ENCODE peak calls at places on chromosomes 4 and X, in four cellular contexts. K is H1, A is H9, O is mesendoderm. T is an unnamed sample.

GRCh38 chrX:124328765-124329164 is 3.7 kb upstream of the TEX13D start:
- DNase-seq in O (peak), A (no peak), K (no peak), T (no peak)

GRCh38 chr4:7559741-7560376 is 125.1 kb upstream of the PSAPL1 start:
- DNase-seq in A (no peak), K (no peak), O (no peak), T (no peak)

GRCh38 chrX:8815460-8816065 is 14.4 kb upstream of the FAM9A start:
- DNase-seq in K (no peak), O (peak), A (no peak), T (peak)

GRCh38 chr4:88230953-88231835 is 53.2 kb downstream of the PPM1K start:
- DNase-seq in O (no peak), A (no peak), K (peak), T (peak)

GRCh38 chrX:23732704-23733103 is 10.4 kb downstream of the ACOT9 start:
- DNase-seq in A (no peak), O (no peak), K (no peak), T (no peak)

GRCh38 chr4:23903859-23904438 is 14.1 kb upstream of the PPARGC1A start:
- DNase-seq in A (no peak), K (no peak), O (no peak), T (no peak)

GRCh38 chr4:107693132-107693531 is 26.9 kb downstream of the PAPSS1 start:
- DNase-seq in K (no peak), O (no peak), A (no peak), T (no peak)

GRCh38 chr4:16952896-16953605 is 54.6 kb upstream of the LDB2 start:
- DNase-seq in K (no peak), A (no peak), O (no peak), T (peak)

GRCh38 chr4:59094505-59094904 is 1984.3 kb upstream of the IGFBP7 start:
- DNase-seq in A (peak), O (peak), K (peak), T (no peak)

GRCh38 chr4:15656038-15656470 is 897 bp upstream of the FBXL5 start:
- DNase-seq in K (peak), O (peak), A (peak), T (no peak)

GRCh38 chr4:92791876-92792490 is 488.2 kb downstream of the GRID2 start:
- DNase-seq in A (no peak), O (no peak), K (no peak), T (no peak)

GRCh38 chr4:8690811-8691775 is 98.5 kb downstream of the CPZ start:
- DNase-seq in K (peak), O (no peak), A (peak), T (no peak)

GRCh38 chr4:107780665-107781064 is 44.1 kb upstream of the SGMS2 start:
- DNase-seq in K (no peak), A (no peak), O (peak), T (no peak)

GRCh38 chr4:10589808-10590207 is 94.8 kb downstream of the CLNK start:
- DNase-seq in O (no peak), K (no peak), A (no peak), T (peak)

GRCh38 chr4:97153042-97153441 is 990.2 kb downstream of the STPG2 start:
- DNase-seq in K (no peak), O (peak), A (no peak), T (no peak)

DNA sequence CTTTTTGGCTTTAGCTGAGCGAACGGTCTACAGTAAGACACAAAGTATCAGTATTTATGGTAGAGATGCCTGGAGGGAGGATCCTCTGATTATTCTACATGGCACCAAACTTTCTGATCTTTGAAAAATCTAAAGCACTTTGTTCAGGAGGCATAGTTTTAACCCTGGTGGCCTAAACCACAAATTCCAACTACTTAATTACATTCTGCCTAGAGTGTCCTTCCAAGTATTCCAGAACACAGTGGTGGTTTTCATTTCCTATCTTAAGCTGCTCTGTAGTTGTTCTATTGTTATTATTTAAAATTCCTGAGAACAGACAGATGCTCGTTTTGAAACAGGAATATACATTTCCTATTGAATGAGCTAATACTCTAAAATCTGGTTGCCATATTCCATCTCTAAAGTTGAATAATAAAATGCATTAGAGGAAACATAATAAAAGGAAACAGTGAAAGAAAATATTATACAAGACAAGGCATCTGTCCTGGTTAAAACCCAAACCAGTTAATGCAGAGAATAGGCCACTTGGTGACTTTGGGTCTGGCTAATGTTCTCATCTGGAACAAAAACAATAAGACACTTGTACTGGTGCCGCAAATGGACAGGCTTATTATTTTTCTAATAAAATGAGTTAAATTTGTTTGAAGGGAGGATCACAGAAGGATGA is 657.4 kb downstream of the SPRY1 start:
- DNase-seq in A (no peak), K (no peak), O (no peak), T (peak)
- H3K56ac ChIP-seq in A (no peak), K (no peak), O (no peak), T (no peak)

GRCh38 chr4:1686440-1687036 is 2.4 kb upstream of the FAM53A start:
- DNase-seq in K (no peak), O (no peak), A (no peak), T (no peak)
- H3K56ac ChIP-seq in K (no peak), O (no peak), A (no peak), T (no peak)

DNA sequence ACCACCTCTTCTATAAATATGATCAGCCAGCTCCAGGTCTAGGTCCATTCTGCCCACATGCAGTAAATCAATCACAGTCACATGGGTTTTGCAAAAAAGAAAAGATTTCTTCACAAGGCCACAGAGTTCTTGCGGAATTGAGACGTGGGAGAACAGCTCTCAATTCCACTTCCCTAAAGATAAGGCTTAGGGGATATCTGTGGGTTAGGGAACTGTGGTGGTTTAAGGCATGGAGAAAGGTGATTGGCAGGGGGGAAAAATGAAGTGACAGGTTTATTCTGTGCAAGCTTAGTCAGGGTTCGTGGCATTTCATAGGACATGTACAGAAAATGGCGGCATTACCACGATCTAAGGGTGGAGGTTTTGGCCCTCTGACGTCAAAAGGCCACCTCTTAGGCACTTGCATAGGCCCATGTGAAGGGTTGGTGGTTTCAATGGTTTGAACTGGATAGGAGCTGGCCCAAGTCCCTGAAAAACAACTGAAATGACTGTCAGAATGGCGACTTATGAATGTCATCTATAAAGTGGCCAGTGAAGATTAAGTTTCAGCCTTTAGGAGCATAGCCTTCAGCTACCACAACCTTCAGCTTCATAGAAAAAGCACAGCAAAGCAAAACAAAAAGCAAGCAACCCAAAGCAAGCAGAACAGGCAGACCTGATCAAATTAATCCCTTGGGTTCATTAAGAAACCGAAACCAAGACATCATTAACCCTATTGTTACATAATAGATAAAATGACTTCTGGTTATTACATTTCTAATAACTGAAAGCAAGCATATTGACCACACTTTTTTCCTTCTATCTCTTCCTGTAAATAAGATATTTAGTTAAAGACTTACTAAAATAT is 289.8 kb upstream of the SFRP2 start:
- DNase-seq in O (no peak), K (no peak), A (no peak), T (no peak)
- H3K56ac ChIP-seq in O (no peak), K (no peak), A (no peak), T (no peak)

DNA sequence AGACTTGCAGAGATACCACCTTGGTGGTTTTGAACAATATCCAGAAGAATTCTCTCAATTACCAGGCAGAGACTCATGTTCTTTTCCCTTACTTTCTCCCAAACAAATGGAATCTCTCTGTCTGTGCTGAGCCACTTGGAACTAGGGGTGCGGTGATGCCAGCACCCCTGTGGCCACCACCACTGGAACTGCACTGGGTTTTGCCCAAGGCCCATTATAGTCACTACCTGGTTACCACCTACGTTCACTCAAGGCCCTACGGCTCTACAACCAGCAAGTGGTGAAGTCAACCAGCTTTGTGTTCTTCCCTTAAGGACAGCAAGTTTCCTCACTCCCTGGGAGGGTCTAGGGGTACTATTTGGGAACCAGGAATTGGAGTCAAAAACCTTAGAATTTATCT is 1183.7 kb downstream of the FSTL5 start:
- DNase-seq in A (no peak), K (no peak), O (no peak), T (no peak)
- H3K56ac ChIP-seq in A (no peak), K (no peak), O (no peak), T (no peak)

DNA sequence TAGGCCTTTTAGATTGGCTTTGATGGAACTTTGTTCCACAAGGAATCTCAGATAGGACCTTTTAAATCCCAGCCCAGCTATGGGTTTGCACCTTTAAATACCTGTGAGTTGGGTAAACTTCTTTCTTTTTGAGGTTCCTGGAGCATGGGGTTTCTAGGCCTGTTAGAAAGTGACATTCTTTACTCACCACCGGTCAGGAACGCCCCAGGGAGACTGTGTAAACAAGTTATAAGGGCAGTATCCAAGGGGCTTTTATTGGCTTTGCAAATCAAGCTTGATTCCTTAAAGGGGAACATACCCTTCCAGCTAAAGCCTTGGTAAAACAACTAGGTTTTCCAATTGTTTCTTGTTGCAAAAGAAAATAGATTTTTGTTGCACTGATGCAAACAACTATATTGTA is 93.4 kb downstream of the TENT5D start:
- DNase-seq in K (no peak), A (no peak), O (peak), T (no peak)
- H3K56ac ChIP-seq in K (no peak), A (no peak), O (no peak), T (no peak)